ENCODE peak calls at places on chromosomes 2 and 18, in seven cellular contexts. X, J, D, S, G, A and K are unnamed samples.

GRCh38 chr18:74183110-74183509 is 34.8 kb downstream of the TIMM21 start:
- DNase-seq in X (no peak), J (no peak), A (no peak), G (no peak), S (no peak), D (no peak), K (no peak)

GRCh38 chr2:43939695-43940094 is 56.1 kb downstream of the LRPPRC start:
- DNase-seq in J (no peak), D (no peak), A (no peak), S (no peak), G (no peak), X (no peak), K (no peak)

GRCh38 chr2:149204686-149205085 is 125.7 kb upstream of the LYPD6 start:
- DNase-seq in X (no peak), D (no peak), G (no peak), S (no peak), J (no peak), A (no peak), K (no peak)

GRCh38 chr18:13387856-13388548 is 169.4 kb downstream of the LDLRAD4 start:
- DNase-seq in J (no peak), D (no peak), A (no peak), X (no peak), S (no peak), G (no peak), K (no peak)

GRCh38 chr18:9419956-9420631 is 55.2 kb upstream of the RALBP1 start:
- DNase-seq in G (no peak), J (no peak), S (no peak), X (no peak), D (no peak), A (no peak), K (no peak)

GRCh38 chr2:58428286-58428552 is 187.1 kb upstream of the FANCL start:
- DNase-seq in G (no peak), X (no peak), J (peak; percentile 21), D (no peak), A (no peak), S (peak; percentile 38), K (no peak)

GRCh38 chr2:17538022-17538843 is 2.3 kb upstream of the VSNL1 start:
- DNase-seq in S (no peak), J (no peak), G (no peak), D (no peak), A (no peak), X (no peak), K (peak; percentile 6)

GRCh38 chr2:124034265-124034664 is 9.2 kb downstream of the CNTNAP5 start:
- DNase-seq in J (no peak), X (no peak), G (no peak), D (no peak), S (no peak), A (no peak), K (no peak)

GRCh38 chr2:37091873-37092272 is 7.6 kb downstream of the GPATCH11 start:
- DNase-seq in S (no peak), D (no peak), X (no peak), A (no peak), G (no peak), J (no peak), K (no peak)

GRCh38 chr18:48854780-48855179 is 96.0 kb downstream of the SMAD7 start:
- DNase-seq in S (no peak), A (no peak), X (peak; percentile 15), D (no peak), J (no peak), G (no peak), K (no peak)

GRCh38 chr2:236715077-236715476 is 145.5 kb downstream of the ACKR3 start:
- DNase-seq in S (no peak), D (no peak), A (no peak), G (no peak), J (no peak), X (no peak), K (peak; percentile 45)

GRCh38 chr2:96164459-96165184 is 19.4 kb upstream of the DUSP2 start:
- DNase-seq in X (no peak), D (no peak), J (no peak), S (no peak), G (no peak), A (no peak), K (no peak)

GRCh38 chr2:15721411-15722094 is 129.9 kb downstream of the DDX1 start:
- DNase-seq in G (no peak), X (no peak), J (no peak), A (no peak), S (no peak), D (no peak), K (no peak)

GRCh38 chr2:68774569-68775271 is 40.1 kb downstream of the ARHGAP25 start:
- DNase-seq in S (no peak), X (peak; percentile 86), A (no peak), D (peak; percentile 70), J (no peak), G (peak; percentile 27), K (peak; percentile 30)

GRCh38 chr2:68772109-68772508 is 37.5 kb downstream of the ARHGAP25 start:
- DNase-seq in J (no peak), G (no peak), A (no peak), X (no peak), D (no peak), S (no peak), K (no peak)

GRCh38 chr2:68779595-68779994 is 45.0 kb downstream of the ARHGAP25 start:
- DNase-seq in G (no peak), J (no peak), A (no peak), D (no peak), X (no peak), S (no peak), K (no peak)

GRCh38 chr2:68775272-68775847 is 40.7 kb downstream of the ARHGAP25 start:
- DNase-seq in X (no peak), J (no peak), D (no peak), A (no peak), S (no peak), G (no peak), K (no peak)

DNA sequence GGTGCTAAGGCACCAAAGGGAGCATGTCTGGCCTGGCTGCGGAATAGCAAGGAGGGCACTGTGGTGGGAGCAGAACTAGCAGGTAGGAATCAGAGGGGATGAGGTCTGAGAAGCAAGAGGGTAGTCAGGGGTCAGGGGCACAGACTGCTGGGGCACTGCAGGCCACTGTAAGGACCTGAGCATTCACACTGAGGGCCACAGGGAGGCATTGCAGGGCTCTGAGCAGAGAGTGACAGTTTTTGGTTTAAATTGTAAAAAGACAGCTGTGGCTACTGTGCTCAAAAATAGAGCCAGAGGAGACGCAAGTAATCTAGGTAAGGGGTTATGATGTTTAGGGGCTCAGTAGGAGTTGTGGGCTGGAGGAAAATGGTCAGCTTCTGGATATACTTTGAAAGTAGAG is 41.5 kb downstream of the ARHGAP25 start:
- DNase-seq in A (no peak), X (no peak), D (no peak), G (no peak), S (no peak), J (no peak), K (no peak)
- H3K27ac ChIP-seq in A (no peak overlapping the region), X (peak overlapping the region; percentile 88), D (no peak overlapping the region), G (no peak overlapping the region), S (no peak overlapping the region), J (no peak overlapping the region), K (no peak overlapping the region)

GRCh38 chr2:120205901-120206581 is 17.2 kb downstream of the TMEM185B start:
- DNase-seq in S (no peak), G (no peak), J (no peak), X (no peak), D (no peak), A (no peak), K (peak; percentile 23)

GRCh38 chr2:120204945-120205670 is 18.1 kb downstream of the TMEM185B start:
- DNase-seq in A (no peak), D (no peak), J (no peak), S (no peak), G (no peak), X (no peak), K (no peak)

GRCh38 chr2:120204417-120204816 is 18.8 kb downstream of the TMEM185B start:
- DNase-seq in A (no peak), X (no peak), D (no peak), G (no peak), S (no peak), J (no peak), K (no peak)

GRCh38 chr2:120203341-120204021 is 19.7 kb downstream of the TMEM185B start:
- DNase-seq in X (no peak), J (no peak), D (no peak), S (no peak), G (no peak), A (no peak), K (peak; percentile 22)

GRCh38 chr2:120204022-120204405 is 19.2 kb downstream of the TMEM185B start:
- DNase-seq in G (no peak), X (no peak), A (no peak), S (no peak), D (no peak), J (no peak), K (no peak)
- TF ChIP-seq CTCF in G (no peak), X (no peak), A (no peak), S (peak; percentile 23), D (no peak), J (no peak), K (no peak)

DNA sequence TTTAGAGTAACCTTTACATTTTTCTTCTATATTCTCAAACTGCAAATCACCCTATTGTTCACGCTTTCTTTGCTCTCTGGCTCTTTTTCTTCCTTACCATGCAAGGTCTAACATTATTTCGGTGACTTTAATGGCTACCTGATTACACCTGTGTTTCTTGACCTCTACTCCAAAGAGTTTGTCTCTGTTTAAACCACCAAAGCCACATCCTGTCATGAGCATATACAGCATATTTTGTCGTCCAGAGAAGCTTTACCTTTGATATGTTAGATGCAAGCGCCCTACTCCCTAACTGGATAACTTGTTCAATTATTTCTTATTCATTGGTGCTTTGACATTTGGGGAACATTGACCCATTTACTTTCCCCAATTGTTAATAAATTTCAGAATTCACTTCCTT is 565.1 kb upstream of the GCFC2 start:
- DNase-seq in X (no peak), A (no peak), D (no peak), S (no peak), G (no peak), J (no peak), K (no peak)
- TF ChIP-seq POLR2A in X (no peak), A (no peak), D (no peak), S (no peak), G (no peak), J (no peak), K (no peak)

DNA sequence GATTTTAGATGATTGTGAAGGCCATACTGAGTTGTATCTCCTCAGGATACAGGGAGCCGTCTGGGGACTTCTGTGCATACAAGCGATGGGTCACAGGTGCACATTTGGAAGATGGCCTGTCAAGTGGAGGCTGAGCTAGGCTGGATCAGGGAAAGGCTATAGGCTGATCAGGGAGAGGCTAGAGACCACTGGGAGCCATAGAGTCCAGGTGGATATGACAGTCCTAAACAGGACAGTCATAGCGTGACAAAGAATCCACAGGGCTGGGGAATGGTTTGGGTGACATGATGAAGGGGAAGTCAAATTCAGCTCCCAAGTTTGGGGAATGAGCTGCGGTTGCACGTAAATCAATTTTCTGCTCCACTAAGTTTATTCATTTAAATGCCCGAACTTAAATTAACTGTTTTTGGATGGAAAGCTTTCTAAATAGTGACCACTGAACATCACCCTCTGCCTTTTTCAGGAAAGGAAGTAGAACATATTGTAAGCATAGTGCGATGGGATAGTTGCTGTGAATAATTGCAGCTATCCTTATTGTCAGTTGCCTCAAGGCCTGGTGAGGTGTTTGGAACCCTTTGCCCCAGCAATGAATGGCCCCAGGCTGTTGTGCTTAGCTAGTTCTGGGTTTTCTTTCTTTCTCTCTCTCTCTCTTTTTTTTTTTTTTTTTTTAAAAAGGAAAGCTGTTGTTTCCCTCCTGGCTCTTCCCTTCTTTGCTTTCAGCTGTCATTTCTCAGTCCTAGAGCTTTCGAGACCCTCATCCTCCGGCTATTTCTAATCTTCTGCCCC is 50.5 kb downstream of the KLHL29 start:
- DNase-seq in D (no peak), G (no peak), J (no peak), X (no peak), A (no peak), S (no peak), K (no peak)
- H3K27ac ChIP-seq in D (no peak overlapping the region), G (no peak overlapping the region), J (no peak overlapping the region), X (no peak overlapping the region), A (no peak overlapping the region), S (no peak overlapping the region), K (no peak overlapping the region)